ENCODE peak calls at places on chromosomes 2 and 18, in four cellular contexts. I is left ventricle myocardium inferior, Y is HepG2, C is hepatocyte. K is an unnamed sample.

GRCh38 chr18:7038330-7038846 is 79.2 kb downstream of the LAMA1 start:
- DNase-seq in C (peak), I (peak), Y (peak), K (peak)

GRCh38 chr2:235216901-235217300 is 265.1 kb downstream of the SH3BP4 start:
- DNase-seq in I (no peak), C (no peak), Y (no peak), K (no peak)

GRCh38 chr2:234673501-234673900 is 176.6 kb upstream of the ARL4C start:
- DNase-seq in Y (no peak), I (no peak), C (no peak), K (no peak)

GRCh38 chr2:240322231-240322955 is 113.1 kb upstream of the GPC1 start:
- DNase-seq in Y (no peak), C (peak), I (no peak), K (no peak)

GRCh38 chr2:144274131-144274530 is 245.8 kb downstream of the ZEB2 start:
- DNase-seq in C (no peak), Y (no peak), I (no peak), K (no peak)

GRCh38 chr2:240916571-240917008 is 10.5 kb downstream of the CROCC2 start:
- DNase-seq in Y (no peak), C (peak), I (peak), K (no peak)

GRCh38 chr2:191917967-191918651 is 71.2 kb upstream of the CAVIN2 start:
- DNase-seq in Y (no peak), I (no peak), C (no peak), K (no peak)

GRCh38 chr2:226362991-226363390 is 436.6 kb downstream of the IRS1 start:
- DNase-seq in I (no peak), C (peak), Y (no peak), K (peak)

GRCh38 chr18:36212301-36212977 is 25.1 kb downstream of the MOCOS start:
- DNase-seq in Y (no peak), C (no peak), I (no peak), K (no peak)

GRCh38 chr2:228875152-228875875 is 395.8 kb downstream of the PID1 start:
- DNase-seq in C (no peak), I (no peak), Y (no peak), K (no peak)

GRCh38 chr18:47756364-47757016 is 174.0 kb downstream of the SMAD2 start:
- DNase-seq in C (peak), I (peak), Y (peak), K (no peak)

GRCh38 chr18:35697869-35698268 is 116.3 kb downstream of the GALNT1 start:
- DNase-seq in Y (no peak), C (no peak), I (no peak), K (no peak)

GRCh38 chr18:22452226-22452668 is 34.5 kb upstream of the CTAGE1 start:
- DNase-seq in I (no peak), C (no peak), Y (no peak), K (no peak)

GRCh38 chr2:3479430-3480320 is 39.7 kb downstream of the ADI1 start:
- DNase-seq in I (no peak), C (no peak), Y (no peak), K (no peak)

GRCh38 chr2:3478846-3479385 is 40.4 kb downstream of the ADI1 start:
- DNase-seq in I (no peak), C (no peak), Y (no peak), K (no peak)

GRCh38 chr2:3472966-3473365 is 46.4 kb downstream of the ADI1 start:
- DNase-seq in I (peak), Y (no peak), C (no peak), K (no peak)

GRCh38 chr2:3475771-3476170 is 43.6 kb downstream of the ADI1 start:
- DNase-seq in C (no peak), I (no peak), Y (no peak), K (no peak)

DNA sequence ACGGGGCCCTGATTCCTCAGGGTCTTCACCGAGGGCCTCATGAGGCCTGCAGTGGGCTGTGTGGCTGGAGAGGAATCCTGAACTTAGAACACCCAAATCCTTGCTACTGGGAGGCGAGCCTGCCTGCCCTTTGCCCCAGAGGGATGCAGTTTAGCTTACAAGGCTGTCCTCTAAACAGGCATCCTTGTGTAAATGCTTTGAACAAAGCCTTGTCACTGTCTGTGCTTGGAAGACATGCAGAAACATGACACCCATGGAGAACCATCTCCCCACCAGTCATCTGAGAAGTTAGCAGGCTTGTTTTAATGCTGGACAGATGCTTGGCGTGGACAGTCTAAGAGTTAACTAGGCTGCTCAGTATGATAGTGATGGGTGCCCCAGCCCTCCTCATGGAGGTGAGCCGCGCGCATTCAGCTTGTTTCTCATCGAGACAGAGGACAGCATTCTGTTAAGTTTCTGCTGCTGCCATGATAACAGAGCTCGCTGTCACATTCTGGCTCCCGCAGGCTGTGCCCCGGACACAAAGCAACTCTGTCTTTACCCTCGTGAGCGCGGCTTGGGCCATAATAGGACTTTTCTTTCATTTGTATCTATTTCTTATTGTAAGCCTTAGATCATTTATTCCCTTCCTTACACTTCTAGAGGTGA is 42.8 kb downstream of the ADI1 start:
- DNase-seq in Y (peak), I (no peak), C (no peak), K (no peak)
- H3K27ac ChIP-seq in Y (peak), I (peak), C (peak), K (no peak)

DNA sequence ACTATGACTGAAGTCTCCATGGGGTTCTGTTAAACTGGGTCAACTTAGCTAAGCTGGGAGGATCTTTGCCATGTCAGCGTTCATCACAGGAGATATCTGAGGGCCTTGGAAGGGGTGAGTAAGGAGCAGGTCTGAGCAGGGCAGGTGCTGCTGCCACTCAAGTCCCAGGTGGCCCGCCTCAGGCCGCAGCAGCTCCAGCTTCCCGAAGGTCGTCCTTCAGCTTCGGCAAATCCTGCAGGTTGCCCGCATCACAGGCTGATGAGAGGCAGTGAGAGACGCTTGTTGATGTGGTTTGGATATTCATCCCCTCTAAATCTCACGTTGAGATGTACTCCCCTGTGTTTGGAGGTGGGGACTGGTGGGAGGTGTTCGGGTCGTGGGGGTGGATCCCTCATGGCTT is 166.6 kb downstream of the VAPA start:
- DNase-seq in C (no peak), I (no peak), Y (no peak), K (no peak)
- H3K27ac ChIP-seq in C (no peak), I (no peak), Y (no peak), K (no peak)

DNA sequence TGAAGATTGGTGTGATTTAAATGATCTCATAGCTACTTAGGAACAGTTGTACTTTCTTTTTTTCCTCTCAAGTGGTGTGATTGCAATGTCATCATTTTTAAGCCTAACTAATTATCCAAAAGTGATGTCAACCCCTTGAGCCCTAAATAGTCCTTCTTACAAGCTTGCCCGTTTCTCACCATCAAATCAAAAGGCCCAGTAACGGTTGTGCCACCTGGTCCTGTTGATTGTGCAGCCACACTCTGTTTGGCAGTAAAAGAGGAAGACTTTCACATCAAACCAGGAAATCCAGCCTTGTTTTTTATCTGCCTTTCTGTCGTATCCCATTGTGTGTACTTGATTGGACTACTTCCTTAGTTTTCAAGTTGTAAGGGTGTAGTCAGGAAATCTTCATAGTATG is 176.2 kb downstream of the DIS3L2 start:
- DNase-seq in I (no peak), Y (no peak), C (no peak), K (no peak)
- H3K27ac ChIP-seq in I (no peak), Y (no peak), C (no peak), K (peak)

DNA sequence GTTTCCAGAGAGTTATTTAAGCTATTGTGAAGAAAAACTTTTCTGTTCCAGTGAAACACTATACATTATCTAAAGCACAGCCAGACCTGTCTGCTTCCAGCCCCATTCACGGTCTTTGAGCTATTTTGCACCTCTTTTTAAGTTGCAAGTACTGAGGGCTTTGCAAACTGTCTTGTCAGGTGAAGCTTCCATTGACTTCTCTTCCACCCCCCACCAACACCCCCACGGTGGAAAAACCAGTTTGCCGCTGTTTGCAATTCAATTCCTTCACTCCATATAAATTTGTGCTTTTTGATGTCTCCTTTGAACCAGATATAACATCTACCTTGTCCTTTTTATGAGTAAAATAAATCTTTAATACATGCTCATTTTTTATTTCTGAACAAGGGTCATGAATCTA is 15.7 kb downstream of the B3GNT7 start:
- DNase-seq in I (no peak), Y (no peak), C (no peak), K (no peak)
- H3K27ac ChIP-seq in I (no peak), Y (no peak), C (no peak), K (peak)

DNA sequence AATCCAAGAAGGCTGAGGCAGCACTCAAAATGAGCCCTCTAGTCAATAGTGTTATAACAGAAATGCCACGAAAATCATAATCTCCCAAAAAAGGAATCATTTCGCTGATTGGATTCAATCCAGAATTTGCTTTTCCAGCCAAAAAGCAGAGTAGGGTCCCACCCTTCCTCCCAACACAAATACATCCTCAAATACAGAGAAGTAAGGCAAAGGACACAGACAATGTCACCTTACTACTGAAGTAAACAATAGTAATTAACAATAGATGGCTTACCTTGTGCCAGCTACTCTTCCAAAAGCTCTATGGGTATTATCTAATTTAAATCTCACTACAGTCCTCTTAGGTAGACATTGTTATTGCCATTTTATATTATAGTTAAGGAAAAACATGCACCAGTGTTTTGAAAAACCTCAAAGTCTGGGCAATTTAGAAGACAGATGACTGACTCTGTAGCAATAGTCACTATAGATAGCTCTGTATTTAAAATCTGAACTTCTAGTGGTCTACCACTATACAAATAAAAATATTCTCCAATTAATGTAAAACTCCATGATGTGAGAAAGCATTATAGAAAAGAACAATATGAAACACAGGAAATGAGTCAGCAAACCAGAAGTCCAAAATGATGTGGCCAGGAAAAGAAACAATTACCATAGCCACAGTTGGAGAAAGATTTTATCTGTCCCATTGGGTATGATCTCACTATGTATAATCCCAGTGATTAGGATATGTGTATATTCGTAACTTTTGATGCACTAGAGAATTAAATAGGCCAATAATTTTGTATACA is 305.0 kb upstream of the ERBB4 start:
- DNase-seq in Y (no peak), I (no peak), C (no peak), K (peak)
- H3K27ac ChIP-seq in Y (no peak), I (peak), C (no peak), K (peak)

GRCh38 chr2:151052850-151053660 is 208.6 kb downstream of the RBM43 start:
- DNase-seq in C (no peak), I (no peak), Y (no peak), K (no peak)

GRCh38 chr2:151049746-151050145 is 211.9 kb downstream of the RBM43 start:
- DNase-seq in I (no peak), C (peak), Y (peak), K (peak)

GRCh38 chr2:151053661-151053990 is 208.0 kb downstream of the RBM43 start:
- DNase-seq in Y (no peak), I (no peak), C (no peak), K (no peak)

GRCh38 chr2:151056870-151057269 is 204.8 kb downstream of the RBM43 start:
- DNase-seq in C (no peak), Y (no peak), I (no peak), K (no peak)

GRCh38 chr2:151051584-151052220 is 210.0 kb downstream of the RBM43 start:
- DNase-seq in Y (peak), I (no peak), C (peak), K (no peak)
- H3K27ac ChIP-seq in Y (no peak), I (no peak), C (no peak), K (no peak)

GRCh38 chr2:85854166-85854509 is 34.7 kb downstream of the ST3GAL5 start:
- DNase-seq in C (no peak), Y (no peak), I (no peak), K (no peak)
- H3K27ac ChIP-seq in C (no peak), Y (no peak), I (peak), K (no peak)

K was measured in epithelial cell of prostate.